ENCODE peak calls at places on chromosomes 2 and 18, in seven cellular contexts. Y is psoas muscle, O is fibroblast of mammary gland, W is cardiac muscle cell, J is GM12865, R is epithelial cell of proximal tubule, H is brain microvascular endothelial cell. T is an unnamed sample.

GRCh38 chr18:46324556-46324955 is 220.4 kb downstream of the HAUS1 start:
- DNase-seq in Y (no peak), O (peak; percentile 76), W (peak; percentile 67), J (peak; percentile 21), R (peak; percentile 45), H (peak; percentile 54), T (peak; percentile 31)

GRCh38 chr2:43225788-43226557 is 433 bp downstream of the ZFP36L2 start:
- DNase-seq in Y (peak; percentile 87), O (peak; percentile 42), W (peak; percentile 75), J (peak; percentile 89), R (no peak), H (peak; percentile 41), T (no peak)

GRCh38 chr2:65436169-65436824 is 3.9 kb upstream of the SPRED2 start:
- DNase-seq in Y (peak; percentile 98), O (peak; percentile 94), W (peak; percentile 89), J (peak; percentile 75), R (no peak), H (peak; percentile 89), T (peak; percentile 51)

GRCh38 chr2:226122067-226122466 is 677.6 kb downstream of the IRS1 start:
- DNase-seq in Y (no peak), O (no peak), W (no peak), J (no peak), R (no peak), H (no peak), T (no peak)

GRCh38 chr18:3250237-3251107 is 2.9 kb downstream of the MYL12A start:
- DNase-seq in Y (no peak), O (peak; percentile 71), W (no peak), J (peak; percentile 32), R (no peak), H (no peak), T (peak; percentile 80)

GRCh38 chr2:141379965-141380624 is 750.7 kb downstream of the LRP1B start:
- DNase-seq in Y (no peak), O (no peak), W (peak; percentile 1), J (no peak), R (no peak), H (no peak), T (no peak)

GRCh38 chr2:28871620-28872019 is 1.5 kb upstream of the TRMT61B start:
- DNase-seq in Y (no peak), O (no peak), W (no peak), J (no peak), R (no peak), H (no peak), T (no peak)

GRCh38 chr2:235390108-235390815 is 103.6 kb upstream of the AGAP1 start:
- DNase-seq in Y (no peak), O (no peak), W (no peak), J (peak; percentile 35), R (no peak), H (no peak), T (no peak)

GRCh38 chr18:37483984-37484892 is 81.4 kb downstream of the CELF4 start:
- DNase-seq in Y (no peak), O (no peak), W (no peak), J (no peak), R (no peak), H (no peak), T (no peak)

GRCh38 chr2:75022516-75022915 is 64.1 kb downstream of the POLE4 start:
- DNase-seq in Y (no peak), O (peak; percentile 48), W (no peak), J (no peak), R (no peak), H (no peak), T (peak; percentile 77)

GRCh38 chr2:8334866-8335325 is 347.0 kb upstream of the ID2 start:
- DNase-seq in Y (no peak), O (no peak), W (no peak), J (no peak), R (no peak), H (no peak), T (no peak)

GRCh38 chr2:38465789-38466127 is 88.7 kb upstream of the ATL2 start:
- DNase-seq in Y (no peak), O (peak; percentile 29), W (peak; percentile 61), J (peak; percentile 70), R (no peak), H (peak; percentile 21), T (no peak)

GRCh38 chr2:3399403-3399802 is 19.9 kb downstream of the TRAPPC12 start:
- DNase-seq in Y (no peak), O (no peak), W (no peak), J (no peak), R (no peak), H (no peak), T (no peak)

GRCh38 chr2:24768601-24769000 is 24.6 kb downstream of the PTRHD1 start:
- DNase-seq in Y (no peak), O (no peak), W (no peak), J (no peak), R (no peak), H (no peak), T (no peak)

GRCh38 chr2:235170016-235170415 is 218.2 kb downstream of the SH3BP4 start:
- DNase-seq in Y (no peak), O (peak; percentile 95), W (no peak), J (no peak), R (peak; percentile 3), H (peak; percentile 44), T (no peak)

GRCh38 chr2:229339613-229340012 is 68.5 kb upstream of the PID1 start:
- DNase-seq in Y (no peak), O (peak; percentile 92), W (no peak), J (no peak), R (no peak), H (no peak), T (no peak)

GRCh38 chr2:23092831-23093230 is 292.1 kb upstream of the KLHL29 start:
- DNase-seq in Y (no peak), O (peak; percentile 4), W (peak; percentile 78), J (peak; percentile 5), R (no peak), H (no peak), T (peak; percentile 1)

DNA sequence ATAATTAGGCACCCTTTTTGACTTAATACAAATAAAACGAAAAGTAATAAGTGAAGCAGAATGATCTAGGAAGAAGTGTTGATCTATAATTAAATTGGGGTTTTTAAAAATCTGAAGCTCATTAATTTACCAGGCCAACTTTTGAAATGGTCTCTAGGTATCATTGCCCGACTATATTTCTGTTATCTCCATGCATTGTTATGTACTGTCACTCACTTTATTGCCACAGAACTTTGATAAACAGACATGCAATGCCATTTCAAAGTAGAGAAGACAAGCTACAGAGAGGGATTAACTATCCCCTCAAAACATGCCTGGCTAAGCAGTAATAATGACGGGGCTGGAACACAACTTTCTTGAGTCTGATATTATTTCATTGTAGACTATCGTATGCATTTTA is 147.6 kb upstream of the ITGA4 start:
- DNase-seq in Y (no peak), O (no peak), W (no peak), J (peak; percentile 40), R (no peak), H (no peak), T (no peak)
- H3K4me3 ChIP-seq in Y (no peak overlapping the region), O (no peak overlapping the region), W (no peak overlapping the region), J (peak overlapping the region; percentile 56), R (no peak overlapping the region), H (no peak overlapping the region), T (no peak overlapping the region)

GRCh38 chr2:120857422-120857821 is 121.8 kb downstream of the GLI2 start:
- DNase-seq in Y (no peak), O (no peak), W (no peak), J (no peak), R (no peak), H (no peak), T (no peak)

GRCh38 chr2:120857931-120858330 is 122.3 kb downstream of the GLI2 start:
- DNase-seq in Y (no peak), O (no peak), W (no peak), J (no peak), R (no peak), H (no peak), T (no peak)

GRCh38 chr2:120855855-120856405 is 120.3 kb downstream of the GLI2 start:
- DNase-seq in Y (no peak), O (no peak), W (no peak), J (no peak), R (no peak), H (no peak), T (no peak)

GRCh38 chr2:120854766-120855530 is 119.3 kb downstream of the GLI2 start:
- DNase-seq in Y (no peak), O (no peak), W (no peak), J (no peak), R (no peak), H (no peak), T (no peak)

GRCh38 chr2:120856421-120856862 is 120.8 kb downstream of the GLI2 start:
- DNase-seq in Y (no peak), O (no peak), W (peak; percentile 60), J (no peak), R (no peak), H (peak; percentile 37), T (peak; percentile 20)
- TF ChIP-seq CTCF in Y (peak; percentile 6), O (peak; percentile 10), W (peak; percentile 21), J (no peak), R (peak; percentile 22), H (peak; percentile 49), T (peak; percentile 32)

GRCh38 chr2:222310747-222311320 is 12.0 kb upstream of the PAX3 start:
- DNase-seq in Y (no peak), O (no peak), W (no peak), J (no peak), R (no peak), H (no peak), T (no peak)

GRCh38 chr2:222309766-222310165 is 11.0 kb upstream of the PAX3 start:
- DNase-seq in Y (no peak), O (no peak), W (no peak), J (no peak), R (no peak), H (no peak), T (no peak)

GRCh38 chr2:222309361-222309760 is 10.6 kb upstream of the PAX3 start:
- DNase-seq in Y (no peak), O (no peak), W (no peak), J (no peak), R (no peak), H (no peak), T (no peak)

GRCh38 chr2:222311978-222312738 is 13.4 kb upstream of the PAX3 start:
- DNase-seq in Y (no peak), O (no peak), W (no peak), J (no peak), R (no peak), H (no peak), T (no peak)

DNA sequence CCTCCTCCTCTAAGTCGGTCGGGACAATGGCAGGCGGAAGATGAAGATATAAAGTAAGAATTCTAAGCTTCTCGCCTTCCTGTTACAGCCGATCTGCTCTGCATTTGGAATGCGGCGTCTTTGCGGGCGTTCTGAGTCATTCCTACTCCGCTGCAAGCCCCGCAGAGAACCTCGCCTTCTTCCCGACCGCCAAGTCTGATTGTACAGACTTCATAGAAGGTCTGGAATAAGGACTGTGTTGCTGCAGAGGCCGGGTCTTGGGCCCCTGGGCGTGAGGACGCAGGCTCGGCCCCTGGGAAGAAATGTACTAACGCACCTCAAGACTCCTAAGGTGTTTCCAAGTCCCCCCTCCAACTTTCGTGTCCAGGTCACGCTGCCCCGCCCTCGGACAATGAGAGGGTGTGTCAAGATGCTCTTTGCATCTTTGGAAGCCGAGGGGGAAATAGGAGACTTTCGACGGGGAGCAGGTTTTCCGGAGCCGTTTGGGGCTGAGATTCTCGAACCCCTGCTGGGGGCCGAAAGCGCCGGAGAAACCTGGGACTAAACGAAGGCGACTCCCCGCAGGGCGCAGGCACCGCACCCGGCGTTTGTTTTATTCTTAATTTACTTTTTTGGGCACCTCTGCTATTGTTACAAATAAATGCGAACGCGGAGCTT is 12.7 kb upstream of the PAX3 start:
- DNase-seq in Y (no peak), O (no peak), W (no peak), J (no peak), R (no peak), H (no peak), T (no peak)
- H3K4me3 ChIP-seq in Y (peak overlapping the region; percentile 54), O (no peak overlapping the region), W (peak overlapping the region; percentile 4), J (no peak overlapping the region), R (no peak overlapping the region), H (no peak overlapping the region), T (no peak overlapping the region)

GRCh38 chr18:495452-495851 is 5.0 kb downstream of the COLEC12 start:
- DNase-seq in Y (no peak), O (no peak), W (no peak), J (no peak), R (no peak), H (no peak), T (no peak)
- TF ChIP-seq CTCF in Y (no peak), O (no peak), W (no peak), J (no peak), R (no peak), H (no peak), T (no peak)